ENCODE peak calls at places on chromosomes 1 and 21, in ten cellular contexts. W is stimulated activated CD4-positive, alpha-beta T cell treated with anti-CD3 and anti-CD28 coated beads, Interleukin-12 subunit alpha, Interleukin-12 subunit beta, amount 100 ng/mL, for 24 hours; L is endothelial cell; G is neural crest cell; P is ACHN; A is T-helper 2 cell; C is HT1080; E is mucosa of descending colon; U is GF-D8; T is left cardiac atrium. M is an unnamed sample.

GRCh38 chr1:94887603-94888171 is 39.2 kb downstream of the CNN3 start:
- DNase-seq in U (no peak), E (no peak), L (no peak), A (no peak), W (no peak), C (no peak), G (no peak), P (no peak), T (no peak), M (no peak)

GRCh38 chr1:192311281-192311680 is 5.5 kb upstream of the RGS21 start:
- DNase-seq in G (no peak), A (no peak), L (no peak), U (peak; percentile 3), P (peak; percentile 54), C (peak; percentile 26), W (no peak), E (peak; percentile 6), T (no peak), M (no peak)

GRCh38 chr1:39149509-39149908 is 55.0 kb upstream of the MACF1 start:
- DNase-seq in G (no peak), C (no peak), E (no peak), W (no peak), L (no peak), U (no peak), A (no peak), T (no peak), P (no peak), M (no peak)

GRCh38 chr1:182857212-182857611 is 18.1 kb downstream of the DHX9 start:
- DNase-seq in W (no peak), L (no peak), C (no peak), E (no peak), U (no peak), T (no peak), A (no peak), P (no peak), G (no peak), M (no peak)

GRCh38 chr1:56545711-56546110 is 33.7 kb downstream of the PLPP3 start:
- DNase-seq in G (no peak), C (no peak), U (no peak), L (no peak), E (no peak), T (no peak), P (no peak), W (no peak), A (no peak), M (no peak)

GRCh38 chr1:1084028-1084371 is 9.9 kb upstream of the RNF223 start:
- DNase-seq in T (no peak), L (no peak), P (no peak), U (no peak), W (no peak), G (no peak), A (no peak), E (no peak), C (no peak), M (no peak)

GRCh38 chr21:38716942-38717341 is 88.8 kb upstream of the ETS2 start:
- DNase-seq in T (no peak), W (no peak), A (no peak), G (no peak), P (no peak), L (no peak), U (no peak), C (peak; percentile 28), E (no peak), M (no peak)

GRCh38 chr21:46048926-46049889 is 48.7 kb upstream of the COL6A2 start:
- DNase-seq in L (no peak), T (peak; percentile 86), A (no peak), C (peak; percentile 48), G (no peak), P (no peak), E (peak; percentile 60), U (no peak), W (no peak), M (no peak)

GRCh38 chr1:162571696-162572095 is 10.2 kb downstream of the UAP1 start:
- DNase-seq in A (no peak), L (no peak), E (no peak), C (no peak), G (no peak), W (no peak), U (no peak), P (no peak), T (no peak), M (no peak)

GRCh38 chr1:115829947-115830346 is 11.0 kb downstream of the NHLH2 start:
- DNase-seq in A (no peak), G (no peak), U (no peak), W (no peak), T (no peak), C (peak; percentile 46), L (no peak), E (no peak), P (no peak), M (no peak)

GRCh38 chr21:17829472-17829871 is 10.3 kb upstream of the C21orf91 start:
- DNase-seq in W (no peak), C (no peak), A (no peak), T (no peak), G (no peak), L (no peak), E (no peak), U (no peak), P (no peak), M (no peak)

GRCh38 chr1:185894806-185895205 is 160.6 kb downstream of the HMCN1 start:
- DNase-seq in W (no peak), P (no peak), A (no peak), U (no peak), T (no peak), G (no peak), L (no peak), E (no peak), C (no peak), M (no peak)

GRCh38 chr1:169193191-169193850 is 86.8 kb downstream of the ATP1B1 start:
- DNase-seq in W (no peak), L (no peak), G (no peak), U (peak; percentile 13), P (no peak), C (no peak), E (no peak), T (no peak), A (no peak), M (no peak)

GRCh38 chr1:226310637-226311195 is 1.8 kb upstream of the LIN9 start:
- DNase-seq in G (no peak), W (no peak), T (no peak), A (no peak), E (peak; percentile 47), C (peak; percentile 15), L (no peak), U (peak; percentile 17), P (peak; percentile 21), M (no peak)

GRCh38 chr1:33375316-33375715 is 54.4 kb upstream of the A3GALT2 start:
- DNase-seq in L (no peak), W (no peak), G (no peak), T (no peak), A (no peak), C (no peak), U (no peak), E (no peak), P (no peak), M (no peak)

GRCh38 chr1:167509587-167509986 is 8.7 kb downstream of the CD247 start:
- DNase-seq in T (no peak), E (no peak), C (no peak), A (no peak), W (no peak), U (no peak), G (no peak), L (no peak), P (no peak), M (no peak)